ENCODE peak calls at places on chromosomes 1 and 21, in ten cellular contexts. T is CD4-positive, alpha-beta T cell; N is activated T-cell treated with anti-CD3 and anti-CD28 coated beads for 1 hour; Q is cerebellum; D is GM04503; B is fibroblast of lung; R is NCI-H2081; A is central memory CD4-positive, alpha-beta T cell; Z is iPS-NIHi11; S is activated CD4-positive, alpha-beta T cell treated with anti-CD3 and anti-CD28 coated beads, Interleukin-2, amount 50 U/mL, for 4 hours. P is an unnamed sample.
A peak's percentile ranks its signal among the peaks of the same experiment; 100 is the strongest.

GRCh38 chr1:67552336-67552759 is 122.1 kb upstream of the SERBP1 start:
- DNase-seq in B (no peak), Q (no peak), Z (no peak), A (no peak), R (no peak), S (no peak), N (no peak), D (no peak), T (no peak), P (no peak)

GRCh38 chr1:54937469-54937868 is 43.0 kb upstream of the TMEM61 start:
- DNase-seq in N (no peak), Z (no peak), Q (no peak), R (no peak), D (no peak), B (peak; percentile 51), T (no peak), S (no peak), A (no peak), P (no peak)

GRCh38 chr1:93304716-93305138 is 41.0 kb upstream of the DR1 start:
- DNase-seq in R (peak; percentile 49), Z (peak; percentile 55), S (peak; percentile 29), D (no peak), N (peak; percentile 18), B (peak; percentile 54), T (peak; percentile 30), A (peak; percentile 21), Q (peak; percentile 56), P (no peak)

GRCh38 chr1:6582370-6582769 is 2.6 kb downstream of the ZBTB48 start:
- DNase-seq in R (no peak), N (no peak), A (no peak), Z (no peak), Q (no peak), D (no peak), S (no peak), B (no peak), T (no peak), P (no peak)

GRCh38 chr21:42734323-42734971 is 81.0 kb downstream of the PDE9A start:
- DNase-seq in B (no peak), N (no peak), A (no peak), T (no peak), Z (no peak), S (no peak), Q (no peak), D (no peak), R (no peak), P (no peak)

GRCh38 chr1:92446990-92447681 is 39.6 kb downstream of the GFI1 start:
- DNase-seq in S (no peak), Q (no peak), A (no peak), Z (peak; percentile 42), D (no peak), B (peak; percentile 58), N (no peak), T (no peak), R (no peak), P (no peak)

GRCh38 chr1:232012773-232013386 is 386.3 kb downstream of the DISC1 start:
- DNase-seq in T (no peak), A (no peak), D (peak; percentile 71), Z (no peak), S (no peak), R (peak; percentile 97), Q (no peak), N (no peak), B (peak; percentile 92), P (no peak)

GRCh38 chr1:221726331-221726692 is 15.6 kb downstream of the DUSP10 start:
- DNase-seq in R (no peak), N (no peak), A (peak; percentile 17), Q (no peak), T (no peak), D (no peak), Z (no peak), B (no peak), S (no peak), P (no peak)

GRCh38 chr1:154970631-154971340 is at the start of gene SHC1:
- DNase-seq in N (no peak), S (peak; percentile 24), D (peak; percentile 84), B (peak; percentile 95), Q (peak; percentile 97), A (no peak), Z (peak; percentile 90), T (no peak), R (peak; percentile 70), P (no peak)

GRCh38 chr1:236836157-236836556 is 41.1 kb downstream of the MTR start:
- DNase-seq in B (no peak), T (no peak), R (no peak), S (no peak), D (no peak), N (no peak), Q (no peak), A (no peak), Z (no peak), P (no peak)

GRCh38 chr1:230166366-230167132 is 99.5 kb downstream of the GALNT2 start:
- DNase-seq in A (no peak), D (no peak), B (no peak), Q (no peak), Z (no peak), T (no peak), R (no peak), S (no peak), N (no peak), P (no peak)

GRCh38 chr1:64098436-64098835 is 105.0 kb upstream of the UBE2U start:
- DNase-seq in D (no peak), Z (no peak), T (no peak), S (no peak), N (no peak), B (no peak), Q (no peak), R (no peak), A (no peak), P (no peak)

GRCh38 chr1:228889289-228889688 is 154.0 kb downstream of the RHOU start:
- DNase-seq in A (no peak), D (no peak), T (no peak), B (no peak), N (no peak), Z (no peak), Q (no peak), R (no peak), S (no peak), P (no peak)

GRCh38 chr21:31684918-31685317 is 25.4 kb downstream of the SOD1 start:
- DNase-seq in B (no peak), R (no peak), N (no peak), S (no peak), A (no peak), D (no peak), Q (no peak), T (no peak), Z (no peak), P (no peak)

GRCh38 chr1:169529068-169529642 is 43.4 kb upstream of the SLC19A2 start:
- DNase-seq in T (no peak), A (no peak), B (peak; percentile 52), Z (peak; percentile 52), N (no peak), D (no peak), Q (no peak), R (peak; percentile 42), S (no peak), P (no peak)

GRCh38 chr1:83839566-83840173 is 159.3 kb downstream of the TTLL7 start:
- DNase-seq in D (no peak), Z (no peak), N (no peak), R (no peak), Q (no peak), B (no peak), T (no peak), A (no peak), S (no peak), P (no peak)

GRCh38 chr1:22633697-22634463 is 2.5 kb upstream of the C1QA start:
- DNase-seq in B (no peak), Z (no peak), S (no peak), N (no peak), D (no peak), A (no peak), Q (no peak), T (no peak), R (no peak), P (no peak)

GRCh38 chr1:6602669-6603423 is at the start of gene KLHL21:
- DNase-seq in A (peak; percentile 76), B (peak; percentile 86), T (peak; percentile 73), Q (peak; percentile 88), R (peak; percentile 77), D (peak; percentile 32), S (peak; percentile 85), N (peak; percentile 80), Z (peak; percentile 90), P (peak; percentile 72)

GRCh38 chr1:64470670-64471217 is 815 bp downstream of the CACHD1 start:
- DNase-seq in Q (no peak), B (peak; percentile 29), N (no peak), A (no peak), S (no peak), T (no peak), Z (peak; percentile 54), D (no peak), R (peak; percentile 12), P (peak; percentile 2)

GRCh38 chr1:66833112-66833511 is 32.0 kb upstream of the INSL5 start:
- DNase-seq in R (no peak), B (no peak), N (no peak), A (no peak), Q (no peak), T (no peak), Z (no peak), S (no peak), D (no peak), P (no peak)

GRCh38 chr1:153375511-153375910 is at the start of gene S100A12:
- DNase-seq in Z (no peak), R (no peak), N (no peak), T (no peak), S (no peak), A (no peak), D (peak; percentile 64), B (peak; percentile 91), Q (no peak), P (no peak)

GRCh38 chr1:20702416-20702815 is 15.4 kb downstream of the KIF17 start:
- DNase-seq in Q (no peak), T (no peak), N (no peak), D (no peak), R (no peak), Z (no peak), B (no peak), A (no peak), S (no peak), P (no peak)